ENCODE peak calls at places on chromosomes 4 and X, in nine cellular contexts. K, C, Z, E, S, L, W, H and Q are unnamed samples.

GRCh38 chr4:1871471-1872021 is 353 bp downstream of the NSD2 start:
- DNase-seq in S (peak), L (peak), E (peak), K (no peak), H (no peak), C (no peak), Z (peak), W (peak), Q (no peak)

GRCh38 chr4:14856076-14856926 is 146.0 kb upstream of the CPEB2 start:
- DNase-seq in Z (peak), K (no peak), E (no peak), L (peak), C (no peak), W (no peak), S (peak), H (peak), Q (peak)

GRCh38 chr4:156280726-156281125 is 327.1 kb upstream of the CTSO start:
- DNase-seq in E (no peak), L (no peak), S (no peak), Z (no peak), H (no peak), W (no peak), K (no peak), C (no peak), Q (no peak)

GRCh38 chr4:2175990-2176698 is 65.8 kb downstream of the HAUS3 start:
- DNase-seq in C (no peak), K (no peak), S (no peak), L (no peak), Z (no peak), H (no peak), W (no peak), E (no peak), Q (no peak)

GRCh38 chr4:120066182-120066524 is 495 bp downstream of the MAD2L1 start:
- DNase-seq in E (no peak), Z (peak), L (no peak), S (no peak), K (no peak), W (no peak), H (no peak), C (no peak), Q (no peak)

GRCh38 chrX:19785647-19786046 is 101.8 kb downstream of the SH3KBP1 start:
- DNase-seq in Z (no peak), H (no peak), W (no peak), S (no peak), K (no peak), L (no peak), E (no peak), C (no peak), Q (no peak)

GRCh38 chr4:171648926-171649325 is 164.3 kb upstream of the GALNTL6 start:
- DNase-seq in K (no peak), C (no peak), E (no peak), W (no peak), Z (no peak), S (no peak), L (no peak), H (no peak), Q (no peak)

GRCh38 chrX:119249836-119250340 is 13.8 kb downstream of the PGRMC1 start:
- DNase-seq in L (no peak), C (no peak), Z (no peak), H (no peak), S (no peak), W (no peak), K (no peak), E (no peak), Q (no peak)

GRCh38 chrX:149198980-149199732 is 305.9 kb downstream of the IDS start:
- DNase-seq in W (no peak), H (no peak), C (no peak), Z (no peak), K (no peak), S (no peak), E (no peak), L (no peak), Q (no peak)

GRCh38 chr4:112327950-112328349 is 30.8 kb downstream of the ALPK1 start:
- DNase-seq in H (peak), C (no peak), E (peak), K (no peak), Z (no peak), S (peak), L (no peak), W (no peak), Q (no peak)

GRCh38 chrX:115400960-115401359 is 111.4 kb downstream of the LUZP4 start:
- DNase-seq in W (no peak), C (no peak), S (no peak), E (no peak), L (no peak), K (no peak), H (no peak), Z (no peak), Q (peak)

GRCh38 chr4:89469930-89470375 is 162.4 kb upstream of the GPRIN3 start:
- DNase-seq in H (peak), E (peak), K (no peak), W (no peak), L (no peak), C (no peak), S (peak), Z (no peak), Q (no peak)

GRCh38 chrX:154732421-154733071 is 18.3 kb downstream of the GAB3 start:
- DNase-seq in S (peak), L (no peak), H (no peak), W (no peak), K (no peak), E (no peak), C (no peak), Z (no peak), Q (no peak)